ENCODE peak calls at places on chromosomes 6 and 20, in nine cellular contexts. J, P, U, Y, Q, X, E, D and Z are unnamed samples.

GRCh38 chr20:52259295-52259694 is 67.7 kb upstream of the ZFP64 start:
- DNase-seq in X (no peak), Q (no peak), D (no peak), Y (no peak), J (no peak), E (no peak), P (no peak), U (no peak), Z (no peak)

GRCh38 chr20:17568972-17569471 is 853 bp upstream of the DSTN start:
- DNase-seq in E (peak; percentile 98), J (peak; percentile 78), P (peak; percentile 89), Y (peak; percentile 87), Q (peak; percentile 72), X (peak; percentile 92), U (peak; percentile 94), D (peak; percentile 97), Z (peak; percentile 55)

GRCh38 chr6:75376347-75377024 is 91.9 kb upstream of the TMEM30A start:
- DNase-seq in X (no peak), Y (no peak), Q (no peak), P (no peak), J (no peak), E (peak; percentile 64), D (peak; percentile 11), U (peak; percentile 58), Z (no peak)

GRCh38 chr6:40293824-40294188 is 293.4 kb downstream of the LRFN2 start:
- DNase-seq in Y (no peak), Q (no peak), P (no peak), X (no peak), J (no peak), E (no peak), U (no peak), D (no peak), Z (no peak)

GRCh38 chr6:75217203-75217602 is 11.3 kb upstream of the COL12A1 start:
- DNase-seq in J (no peak), Q (no peak), D (peak; percentile 91), Y (no peak), P (no peak), E (peak; percentile 79), X (no peak), U (peak; percentile 76), Z (no peak)

GRCh38 chr20:24780648-24781047 is 168.4 kb upstream of the CST7 start:
- DNase-seq in D (no peak), P (no peak), Y (peak; percentile 27), J (no peak), U (no peak), E (no peak), Q (no peak), X (peak; percentile 28), Z (no peak)

GRCh38 chr20:49397525-49397924 is 84.9 kb downstream of the KCNB1 start:
- DNase-seq in J (no peak), E (peak; percentile 35), X (no peak), Y (no peak), U (peak; percentile 23), D (peak; percentile 82), P (no peak), Q (no peak), Z (no peak)

GRCh38 chr6:148999921-149000589 is 253.2 kb downstream of the UST start:
- DNase-seq in P (peak; percentile 62), D (peak; percentile 89), E (peak; percentile 88), Q (no peak), X (peak; percentile 56), J (no peak), U (peak; percentile 88), Y (no peak), Z (no peak)

GRCh38 chr20:44646641-44647274 is 4.7 kb downstream of the ADA start:
- DNase-seq in D (peak; percentile 46), U (peak; percentile 34), J (no peak), Y (no peak), P (no peak), E (peak; percentile 59), Q (no peak), X (no peak), Z (no peak)

GRCh38 chr6:15444881-15445280 is 199.0 kb downstream of the JARID2 start:
- DNase-seq in Q (no peak), Y (no peak), D (no peak), E (no peak), X (no peak), U (no peak), P (no peak), J (no peak), Z (no peak)

GRCh38 chr6:18323935-18324707 is 59.8 kb upstream of the DEK start:
- DNase-seq in D (peak; percentile 57), Y (no peak), P (no peak), J (peak; percentile 18), U (peak; percentile 62), E (peak; percentile 68), Q (no peak), X (no peak), Z (no peak)

GRCh38 chr6:145808239-145808638 is 6.4 kb downstream of the FBXO30 start:
- DNase-seq in J (no peak), X (no peak), D (peak; percentile 24), Y (no peak), E (peak; percentile 26), Q (no peak), P (no peak), U (no peak), Z (no peak)

GRCh38 chr6:150435832-150436231 is 67.0 kb downstream of the IYD start:
- DNase-seq in J (no peak), X (no peak), D (peak; percentile 10), P (no peak), E (no peak), Q (no peak), U (no peak), Y (no peak), Z (no peak)

GRCh38 chr6:64817525-64817924 is 889.5 kb downstream of the EYS start:
- DNase-seq in P (no peak), U (no peak), Y (no peak), X (no peak), E (no peak), J (no peak), Q (no peak), D (no peak), Z (no peak)

GRCh38 chr6:100446922-100447899 is 17.5 kb downstream of the SIM1 start:
- DNase-seq in U (peak; percentile 24), E (no peak), Q (no peak), P (no peak), X (no peak), Y (no peak), D (no peak), J (no peak), Z (no peak)

GRCh38 chr20:60055740-60056139 is 97.5 kb downstream of the CDH26 start:
- DNase-seq in P (peak; percentile 68), U (no peak), X (no peak), Q (no peak), D (peak; percentile 25), E (no peak), J (no peak), Y (no peak), Z (no peak)

DNA sequence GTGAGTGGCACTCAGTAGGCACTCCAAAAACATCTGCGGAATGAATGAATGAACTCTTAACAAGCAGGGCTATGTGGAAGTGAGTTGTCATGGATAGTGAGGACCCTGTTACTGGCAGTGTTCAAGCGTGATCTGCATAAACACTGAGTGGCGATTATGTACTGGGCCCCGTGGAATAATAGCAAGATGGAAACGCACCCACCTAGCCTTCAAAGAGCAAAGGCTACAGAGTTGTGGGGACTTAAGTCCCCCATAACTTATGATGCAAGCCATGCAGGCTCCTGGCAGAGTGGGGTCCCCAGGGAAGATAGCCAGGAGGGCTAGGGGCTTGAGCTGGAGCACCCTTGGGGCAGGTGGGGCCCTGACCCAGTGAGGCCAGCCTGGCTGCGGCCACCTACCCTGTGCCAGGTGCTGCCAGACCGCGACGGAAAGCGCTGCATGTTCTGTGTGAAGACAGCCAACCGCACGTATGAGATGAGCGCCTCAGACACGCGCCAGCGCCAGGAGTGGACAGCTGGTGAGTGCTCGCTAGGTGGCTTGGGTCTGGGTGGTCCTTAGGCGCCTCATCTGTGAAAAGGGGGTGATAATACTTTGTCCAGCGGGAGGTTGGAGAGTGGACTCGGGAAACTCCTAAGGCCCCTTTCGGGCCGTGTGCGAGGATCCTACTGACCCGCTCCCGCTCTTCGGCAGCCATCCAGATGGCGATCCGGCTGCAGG is 20.0 kb downstream of the DEF6 start:
- DNase-seq in J (no peak), Y (peak; percentile 81), D (no peak), X (no peak), U (no peak), P (no peak), Q (no peak), E (no peak), Z (peak; percentile 63)
- TF ChIP-seq CTCF in J (no peak), Y (no peak), D (no peak), X (no peak), U (no peak), P (no peak), Q (no peak), E (no peak), Z (no peak)

DNA sequence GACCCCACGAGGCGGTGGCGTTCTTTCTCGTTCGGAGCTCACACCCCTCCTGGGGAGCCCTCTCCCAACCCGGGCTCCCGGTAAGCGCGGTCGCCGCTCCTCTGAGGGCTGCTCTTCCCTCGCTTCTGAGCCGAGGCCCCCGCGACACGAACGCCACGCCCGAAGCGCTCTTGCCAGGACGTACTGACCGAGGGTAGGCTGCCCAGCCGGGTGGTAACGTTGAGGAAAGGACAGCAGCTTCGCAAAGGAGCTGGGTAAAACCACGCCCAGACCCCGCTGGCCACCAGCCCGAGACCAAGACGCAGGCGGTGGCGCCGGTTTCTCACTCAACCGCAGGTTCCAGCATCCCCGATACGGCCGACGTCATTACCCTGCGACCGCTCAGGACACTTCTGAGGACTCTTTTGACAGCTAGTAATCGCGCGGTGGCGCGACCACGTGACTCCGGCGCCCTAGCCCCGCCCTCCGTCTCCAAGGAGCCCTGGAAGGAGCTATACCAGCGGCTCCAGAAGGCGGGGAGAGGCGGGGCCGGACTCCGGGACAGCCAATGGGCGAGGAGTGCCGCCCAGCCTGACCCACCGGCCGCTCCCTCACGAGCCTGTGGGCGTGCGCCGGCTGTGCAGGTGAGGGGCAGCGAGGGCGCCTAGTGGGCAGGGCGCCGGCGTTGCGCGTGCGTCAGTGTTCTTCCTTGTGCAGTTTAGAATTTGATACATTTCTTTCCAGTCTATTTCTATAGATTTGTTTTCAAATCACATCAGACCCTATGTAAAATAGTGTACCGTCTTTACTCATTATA is 4.0 kb upstream of the GZF1 start:
- DNase-seq in E (peak; percentile 100), Y (peak; percentile 100), Q (peak; percentile 100), J (peak; percentile 100), X (peak; percentile 100), P (peak; percentile 100), U (peak; percentile 100), D (peak; percentile 100), Z (peak; percentile 100)
- TF ChIP-seq CTCF in E (no peak), Y (no peak), Q (no peak), J (no peak), X (no peak), P (no peak), U (no peak), D (no peak), Z (no peak)

GRCh38 chr6:1313755-1314503 is 2.0 kb downstream of the FOXQ1 start:
- DNase-seq in Y (peak; percentile 89), E (no peak), D (no peak), J (peak; percentile 71), U (no peak), Q (no peak), P (no peak), X (no peak), Z (peak; percentile 75)
- TF ChIP-seq CTCF in Y (peak; percentile 62), E (no peak), D (no peak), J (peak; percentile 74), U (no peak), Q (peak; percentile 32), P (peak; percentile 9), X (no peak), Z (peak; percentile 72)

DNA sequence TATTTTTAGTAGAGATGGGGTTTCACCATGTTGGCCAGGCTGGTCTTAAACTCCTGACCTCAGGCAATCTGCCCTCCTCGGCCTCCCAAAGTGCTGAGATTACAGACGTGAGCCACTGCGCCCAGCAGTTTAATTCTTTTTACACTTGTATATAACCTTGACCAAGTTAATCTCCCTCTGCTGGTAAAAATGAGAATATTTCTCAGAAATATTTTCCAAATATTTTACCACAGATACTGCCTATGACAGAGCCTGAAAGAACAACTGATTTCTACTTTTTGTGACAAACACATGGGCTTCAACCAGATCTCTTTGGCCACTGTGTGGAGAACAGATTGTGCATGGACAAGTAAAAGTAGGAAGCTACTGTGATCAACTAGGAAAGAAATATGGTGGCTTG is 21.2 kb upstream of the NHSL1 start:
- DNase-seq in E (peak; percentile 59), J (no peak), D (peak; percentile 38), P (no peak), U (peak; percentile 56), Q (no peak), Y (no peak), X (no peak), Z (no peak)
- TF ChIP-seq CTCF in E (peak; percentile 39), J (peak; percentile 76), D (peak; percentile 25), P (no peak), U (peak; percentile 33), Q (peak; percentile 44), Y (no peak), X (peak; percentile 11), Z (peak; percentile 72)